ENCODE peak calls at places on chromosome 19, in ten cellular contexts. V is LoVo, Y is C1 segment of cervical spinal cord, J is DMS153, I is NCI-H1105 treated with DMSO at 0.1 percent for 48 hours, H is substantia nigra, D is M059J, G is NAMALWA, K is neural progenitor cell, Z is T-helper 1 cell. A is an unnamed sample.
A peak's percentile ranks its signal among the peaks of the same experiment; 100 is the strongest.

GRCh38 chr19:54451331-54451871 is 2.4 kb downstream of the LENG8 start:
- DNase-seq in V (no peak), Y (no peak), J (no peak), I (no peak), H (no peak), D (no peak), G (no peak), K (no peak), Z (no peak), A (no peak)

GRCh38 chr19:3369337-3370213 is 3.2 kb downstream of the NFIC start:
- DNase-seq in V (no peak), Y (no peak), J (peak; percentile 20), I (no peak), H (peak; percentile 63), D (peak; percentile 60), G (no peak), K (peak; percentile 57), Z (no peak), A (no peak)

GRCh38 chr19:8610041-8610927 is at the start of gene ADAMTS10:
- DNase-seq in V (no peak), Y (no peak), J (no peak), I (peak; percentile 17), H (peak; percentile 12), D (peak; percentile 32), G (no peak), K (peak; percentile 74), Z (peak; percentile 11), A (peak; percentile 33)

GRCh38 chr19:10420444-10421239 is at the start of gene PDE4A:
- DNase-seq in V (no peak), Y (no peak), J (no peak), I (no peak), H (no peak), D (no peak), G (peak; percentile 87), K (peak; percentile 70), Z (no peak), A (no peak)

GRCh38 chr19:41695745-41696144 is 7.7 kb upstream of the CEACAM7 start:
- DNase-seq in V (no peak), Y (no peak), J (no peak), I (no peak), H (no peak), D (no peak), G (no peak), K (no peak), Z (no peak), A (no peak)

GRCh38 chr19:29845576-29846176 is 33.9 kb downstream of the CCNE1 start:
- DNase-seq in V (peak; percentile 38), Y (no peak), J (no peak), I (peak; percentile 68), H (peak; percentile 21), D (peak; percentile 43), G (no peak), K (peak; percentile 38), Z (no peak), A (no peak)

GRCh38 chr19:35116085-35116801 is 620 bp downstream of the FXYD3 start:
- DNase-seq in V (peak; percentile 73), Y (no peak), J (peak; percentile 35), I (no peak), H (no peak), D (no peak), G (no peak), K (no peak), Z (no peak), A (no peak)

GRCh38 chr19:4537953-4538600 is 1.8 kb downstream of the LRG1 start:
- DNase-seq in V (no peak), Y (no peak), J (no peak), I (peak; percentile 88), H (no peak), D (no peak), G (no peak), K (peak; percentile 33), Z (no peak), A (no peak)

GRCh38 chr19:33390120-33390907 is 16.8 kb downstream of the CEBPG start:
- DNase-seq in V (no peak), Y (no peak), J (no peak), I (peak; percentile 70), H (no peak), D (peak; percentile 20), G (no peak), K (no peak), Z (no peak), A (no peak)

GRCh38 chr19:15107056-15108010 is at the start of gene SYDE1:
- DNase-seq in V (no peak), Y (no peak), J (no peak), I (no peak), H (no peak), D (peak; percentile 74), G (no peak), K (peak; percentile 89), Z (no peak), A (no peak)

A was measured in CD4-positive, alpha-beta T cell.